ENCODE peak calls at places on chromosomes 16 and 17, in nine cellular contexts. One of them, this sample, is unnamed.
A peak's percentile ranks its signal among the peaks of the same experiment; 100 is the strongest.

GRCh38 chr17:14471052-14471451 is 170.2 kb downstream of the HS3ST3B1 start:
- DNase-seq in iPS DF 19.7: no peak
- DNase-seq in RWPE1: peak; percentile 38
- DNase-seq in AG09309: peak; percentile 45
- DNase-seq in GM13976: no peak
- DNase-seq in activated T-cell treated with anti-CD3 and anti-CD28 coated beads for 24 hours: no peak
- DNase-seq in activated T-helper 1 cell treated with anti-CD3 and anti-CD28 coated beads, Interleukin-12 subunit alpha, Interleukin-12 subunit beta, Interleukin-2, Interleukin-4 antibody, amounts not matched to agents 30 ng/mL and 10 ng/mL and 1 ng/mL, durations not matched to agents 14 hours and 24 hours and 36 hours: no peak
- DNase-seq in substantia nigra: no peak
- DNase-seq in amniotic stem cell: peak; percentile 9
- DNase-seq in this sample: peak; percentile 82

GRCh38 chr17:7502171-7502847 is 18.1 kb downstream of the POLR2A start:
- DNase-seq in iPS DF 19.7: no peak
- DNase-seq in substantia nigra: no peak
- DNase-seq in AG09309: no peak
- DNase-seq in activated T-cell treated with anti-CD3 and anti-CD28 coated beads for 24 hours: no peak
- DNase-seq in activated T-helper 1 cell treated with anti-CD3 and anti-CD28 coated beads, Interleukin-12 subunit alpha, Interleukin-12 subunit beta, Interleukin-2, Interleukin-4 antibody, amounts not matched to agents 30 ng/mL and 10 ng/mL and 1 ng/mL, durations not matched to agents 14 hours and 24 hours and 36 hours: no peak
- DNase-seq in RWPE1: no peak
- DNase-seq in amniotic stem cell: no peak
- DNase-seq in GM13976: no peak
- DNase-seq in this sample: no peak

GRCh38 chr17:30605027-30605426 is 127.8 kb downstream of the GOSR1 start:
- DNase-seq in substantia nigra: no peak
- DNase-seq in amniotic stem cell: no peak
- DNase-seq in iPS DF 19.7: no peak
- DNase-seq in AG09309: no peak
- DNase-seq in GM13976: no peak
- DNase-seq in RWPE1: no peak
- DNase-seq in activated T-cell treated with anti-CD3 and anti-CD28 coated beads for 24 hours: no peak
- DNase-seq in activated T-helper 1 cell treated with anti-CD3 and anti-CD28 coated beads, Interleukin-12 subunit alpha, Interleukin-12 subunit beta, Interleukin-2, Interleukin-4 antibody, amounts not matched to agents 30 ng/mL and 10 ng/mL and 1 ng/mL, durations not matched to agents 14 hours and 24 hours and 36 hours: no peak
- DNase-seq in this sample: no peak

GRCh38 chr17:80389011-80389995 is 25.7 kb upstream of the ENDOV start:
- DNase-seq in substantia nigra: no peak
- DNase-seq in amniotic stem cell: peak; percentile 4
- DNase-seq in activated T-helper 1 cell treated with anti-CD3 and anti-CD28 coated beads, Interleukin-12 subunit alpha, Interleukin-12 subunit beta, Interleukin-2, Interleukin-4 antibody, amounts not matched to agents 30 ng/mL and 10 ng/mL and 1 ng/mL, durations not matched to agents 14 hours and 24 hours and 36 hours: no peak
- DNase-seq in RWPE1: no peak
- DNase-seq in activated T-cell treated with anti-CD3 and anti-CD28 coated beads for 24 hours: no peak
- DNase-seq in AG09309: no peak
- DNase-seq in iPS DF 19.7: no peak
- DNase-seq in GM13976: no peak
- DNase-seq in this sample: no peak

GRCh38 chr16:87657621-87658192 is 55.4 kb downstream of the JPH3 start:
- DNase-seq in RWPE1: no peak
- DNase-seq in activated T-helper 1 cell treated with anti-CD3 and anti-CD28 coated beads, Interleukin-12 subunit alpha, Interleukin-12 subunit beta, Interleukin-2, Interleukin-4 antibody, amounts not matched to agents 30 ng/mL and 10 ng/mL and 1 ng/mL, durations not matched to agents 14 hours and 24 hours and 36 hours: no peak
- DNase-seq in iPS DF 19.7: peak; percentile 48
- DNase-seq in GM13976: peak; percentile 62
- DNase-seq in AG09309: no peak
- DNase-seq in activated T-cell treated with anti-CD3 and anti-CD28 coated beads for 24 hours: no peak
- DNase-seq in amniotic stem cell: no peak
- DNase-seq in substantia nigra: no peak
- DNase-seq in this sample: peak; percentile 17

GRCh38 chr16:24013733-24014645 is 178.2 kb downstream of the PRKCB start:
- DNase-seq in iPS DF 19.7: no peak
- DNase-seq in amniotic stem cell: no peak
- DNase-seq in substantia nigra: no peak
- DNase-seq in activated T-cell treated with anti-CD3 and anti-CD28 coated beads for 24 hours: peak; percentile 50
- DNase-seq in activated T-helper 1 cell treated with anti-CD3 and anti-CD28 coated beads, Interleukin-12 subunit alpha, Interleukin-12 subunit beta, Interleukin-2, Interleukin-4 antibody, amounts not matched to agents 30 ng/mL and 10 ng/mL and 1 ng/mL, durations not matched to agents 14 hours and 24 hours and 36 hours: peak; percentile 51
- DNase-seq in RWPE1: peak; percentile 8
- DNase-seq in GM13976: peak; percentile 82
- DNase-seq in AG09309: no peak
- DNase-seq in this sample: no peak

GRCh38 chr17:81002013-81002384 is 10.4 kb downstream of the CHMP6 start:
- DNase-seq in activated T-helper 1 cell treated with anti-CD3 and anti-CD28 coated beads, Interleukin-12 subunit alpha, Interleukin-12 subunit beta, Interleukin-2, Interleukin-4 antibody, amounts not matched to agents 30 ng/mL and 10 ng/mL and 1 ng/mL, durations not matched to agents 14 hours and 24 hours and 36 hours: no peak
- DNase-seq in activated T-cell treated with anti-CD3 and anti-CD28 coated beads for 24 hours: no peak
- DNase-seq in substantia nigra: no peak
- DNase-seq in iPS DF 19.7: no peak
- DNase-seq in RWPE1: no peak
- DNase-seq in amniotic stem cell: no peak
- DNase-seq in GM13976: peak; percentile 34
- DNase-seq in AG09309: no peak
- DNase-seq in this sample: no peak

GRCh38 chr16:2898831-2899563 is 12.7 kb upstream of the FLYWCH1 start:
- DNase-seq in GM13976: no peak
- DNase-seq in activated T-cell treated with anti-CD3 and anti-CD28 coated beads for 24 hours: no peak
- DNase-seq in substantia nigra: no peak
- DNase-seq in RWPE1: no peak
- DNase-seq in iPS DF 19.7: no peak
- DNase-seq in amniotic stem cell: no peak
- DNase-seq in activated T-helper 1 cell treated with anti-CD3 and anti-CD28 coated beads, Interleukin-12 subunit alpha, Interleukin-12 subunit beta, Interleukin-2, Interleukin-4 antibody, amounts not matched to agents 30 ng/mL and 10 ng/mL and 1 ng/mL, durations not matched to agents 14 hours and 24 hours and 36 hours: no peak
- DNase-seq in AG09309: no peak
- DNase-seq in this sample: no peak

GRCh38 chr17:7396147-7396546 is 1.8 kb upstream of the PLSCR3 start:
- DNase-seq in activated T-helper 1 cell treated with anti-CD3 and anti-CD28 coated beads, Interleukin-12 subunit alpha, Interleukin-12 subunit beta, Interleukin-2, Interleukin-4 antibody, amounts not matched to agents 30 ng/mL and 10 ng/mL and 1 ng/mL, durations not matched to agents 14 hours and 24 hours and 36 hours: no peak
- DNase-seq in iPS DF 19.7: no peak
- DNase-seq in substantia nigra: no peak
- DNase-seq in activated T-cell treated with anti-CD3 and anti-CD28 coated beads for 24 hours: no peak
- DNase-seq in RWPE1: no peak
- DNase-seq in GM13976: no peak
- DNase-seq in AG09309: no peak
- DNase-seq in amniotic stem cell: no peak
- DNase-seq in this sample: no peak

GRCh38 chr17:19418312-19418992 is 7.4 kb downstream of the RNF112 start:
- DNase-seq in AG09309: peak; percentile 23
- DNase-seq in RWPE1: no peak
- DNase-seq in iPS DF 19.7: no peak
- DNase-seq in activated T-cell treated with anti-CD3 and anti-CD28 coated beads for 24 hours: no peak
- DNase-seq in amniotic stem cell: no peak
- DNase-seq in substantia nigra: no peak
- DNase-seq in activated T-helper 1 cell treated with anti-CD3 and anti-CD28 coated beads, Interleukin-12 subunit alpha, Interleukin-12 subunit beta, Interleukin-2, Interleukin-4 antibody, amounts not matched to agents 30 ng/mL and 10 ng/mL and 1 ng/mL, durations not matched to agents 14 hours and 24 hours and 36 hours: no peak
- DNase-seq in GM13976: no peak
- DNase-seq in this sample: peak; percentile 60

GRCh38 chr16:52494145-52494544 is 52.8 kb downstream of the TOX3 start:
- DNase-seq in substantia nigra: no peak
- DNase-seq in amniotic stem cell: no peak
- DNase-seq in AG09309: no peak
- DNase-seq in iPS DF 19.7: no peak
- DNase-seq in activated T-cell treated with anti-CD3 and anti-CD28 coated beads for 24 hours: no peak
- DNase-seq in GM13976: no peak
- DNase-seq in activated T-helper 1 cell treated with anti-CD3 and anti-CD28 coated beads, Interleukin-12 subunit alpha, Interleukin-12 subunit beta, Interleukin-2, Interleukin-4 antibody, amounts not matched to agents 30 ng/mL and 10 ng/mL and 1 ng/mL, durations not matched to agents 14 hours and 24 hours and 36 hours: no peak
- DNase-seq in RWPE1: no peak
- DNase-seq in this sample: no peak

GRCh38 chr16:16006650-16007049 is 57.2 kb downstream of the ABCC1 start:
- DNase-seq in RWPE1: no peak
- DNase-seq in AG09309: no peak
- DNase-seq in activated T-cell treated with anti-CD3 and anti-CD28 coated beads for 24 hours: no peak
- DNase-seq in GM13976: no peak
- DNase-seq in iPS DF 19.7: no peak
- DNase-seq in amniotic stem cell: no peak
- DNase-seq in substantia nigra: no peak
- DNase-seq in activated T-helper 1 cell treated with anti-CD3 and anti-CD28 coated beads, Interleukin-12 subunit alpha, Interleukin-12 subunit beta, Interleukin-2, Interleukin-4 antibody, amounts not matched to agents 30 ng/mL and 10 ng/mL and 1 ng/mL, durations not matched to agents 14 hours and 24 hours and 36 hours: no peak
- DNase-seq in this sample: no peak

This sample was measured in epithelial cell of esophagus.